ENCODE peak calls at places on chromosomes 16 and 17, in five cellular contexts. One of them, this sample, is unnamed.

GRCh38 chr16:23013484-23013883 is 135.8 kb downstream of the USP31 start:
- DNase-seq in kidney glomerular epithelial cell: no peak
- DNase-seq in activated CD8-positive, alpha-beta memory T cell treated with anti-CD3 and anti-CD28 coated beads, Interleukin-2, amount 50 U/mL, for 4 hours: no peak
- DNase-seq in substantia nigra: no peak
- DNase-seq in activated CD8-positive, alpha-beta T cell treated with anti-CD3 and anti-CD28 coated beads, Interleukin-2, amount 10 ng/mL, durations not matched to agents 7 days and 5 days: no peak
- DNase-seq in this sample: no peak

GRCh38 chr17:40986920-40987319 is 2.8 kb upstream of the KRT40 start:
- DNase-seq in kidney glomerular epithelial cell: no peak
- DNase-seq in activated CD8-positive, alpha-beta memory T cell treated with anti-CD3 and anti-CD28 coated beads, Interleukin-2, amount 50 U/mL, for 4 hours: no peak
- DNase-seq in substantia nigra: no peak
- DNase-seq in activated CD8-positive, alpha-beta T cell treated with anti-CD3 and anti-CD28 coated beads, Interleukin-2, amount 10 ng/mL, durations not matched to agents 7 days and 5 days: no peak
- DNase-seq in this sample: no peak

GRCh38 chr16:86922311-86922710 is 344.0 kb downstream of the FOXL1 start:
- DNase-seq in kidney glomerular epithelial cell: no peak
- DNase-seq in activated CD8-positive, alpha-beta memory T cell treated with anti-CD3 and anti-CD28 coated beads, Interleukin-2, amount 50 U/mL, for 4 hours: no peak
- DNase-seq in substantia nigra: no peak
- DNase-seq in activated CD8-positive, alpha-beta T cell treated with anti-CD3 and anti-CD28 coated beads, Interleukin-2, amount 10 ng/mL, durations not matched to agents 7 days and 5 days: no peak
- DNase-seq in this sample: no peak

GRCh38 chr17:6710317-6710716 is 2.9 kb downstream of the SLC13A5 start:
- DNase-seq in kidney glomerular epithelial cell: no peak
- DNase-seq in activated CD8-positive, alpha-beta memory T cell treated with anti-CD3 and anti-CD28 coated beads, Interleukin-2, amount 50 U/mL, for 4 hours: no peak
- DNase-seq in substantia nigra: no peak
- DNase-seq in activated CD8-positive, alpha-beta T cell treated with anti-CD3 and anti-CD28 coated beads, Interleukin-2, amount 10 ng/mL, durations not matched to agents 7 days and 5 days: no peak
- DNase-seq in this sample: no peak

GRCh38 chr16:3004781-3005284 is 7.9 kb upstream of the CLDN9 start:
- DNase-seq in kidney glomerular epithelial cell: no peak
- DNase-seq in activated CD8-positive, alpha-beta memory T cell treated with anti-CD3 and anti-CD28 coated beads, Interleukin-2, amount 50 U/mL, for 4 hours: no peak
- DNase-seq in substantia nigra: no peak
- DNase-seq in activated CD8-positive, alpha-beta T cell treated with anti-CD3 and anti-CD28 coated beads, Interleukin-2, amount 10 ng/mL, durations not matched to agents 7 days and 5 days: no peak
- DNase-seq in this sample: no peak

GRCh38 chr16:70692481-70693203 is 6.8 kb upstream of the MTSS2 start:
- DNase-seq in kidney glomerular epithelial cell: no peak
- DNase-seq in activated CD8-positive, alpha-beta memory T cell treated with anti-CD3 and anti-CD28 coated beads, Interleukin-2, amount 50 U/mL, for 4 hours: no peak
- DNase-seq in substantia nigra: no peak
- DNase-seq in activated CD8-positive, alpha-beta T cell treated with anti-CD3 and anti-CD28 coated beads, Interleukin-2, amount 10 ng/mL, durations not matched to agents 7 days and 5 days: no peak
- DNase-seq in this sample: no peak

GRCh38 chr17:66855204-66855603 is 20.3 kb downstream of the CACNG5 start:
- DNase-seq in kidney glomerular epithelial cell: no peak
- DNase-seq in activated CD8-positive, alpha-beta memory T cell treated with anti-CD3 and anti-CD28 coated beads, Interleukin-2, amount 50 U/mL, for 4 hours: peak
- DNase-seq in substantia nigra: no peak
- DNase-seq in activated CD8-positive, alpha-beta T cell treated with anti-CD3 and anti-CD28 coated beads, Interleukin-2, amount 10 ng/mL, durations not matched to agents 7 days and 5 days: peak
- DNase-seq in this sample: peak

GRCh38 chr16:88977028-88977844 is at the start of gene CBFA2T3:
- DNase-seq in kidney glomerular epithelial cell: no peak
- DNase-seq in activated CD8-positive, alpha-beta memory T cell treated with anti-CD3 and anti-CD28 coated beads, Interleukin-2, amount 50 U/mL, for 4 hours: no peak
- DNase-seq in substantia nigra: peak
- DNase-seq in activated CD8-positive, alpha-beta T cell treated with anti-CD3 and anti-CD28 coated beads, Interleukin-2, amount 10 ng/mL, durations not matched to agents 7 days and 5 days: no peak
- DNase-seq in this sample: no peak

GRCh38 chr17:55341432-55341831 is 76.7 kb downstream of the HLF start:
- DNase-seq in kidney glomerular epithelial cell: peak
- DNase-seq in activated CD8-positive, alpha-beta memory T cell treated with anti-CD3 and anti-CD28 coated beads, Interleukin-2, amount 50 U/mL, for 4 hours: no peak
- DNase-seq in substantia nigra: no peak
- DNase-seq in activated CD8-positive, alpha-beta T cell treated with anti-CD3 and anti-CD28 coated beads, Interleukin-2, amount 10 ng/mL, durations not matched to agents 7 days and 5 days: no peak
- DNase-seq in this sample: no peak

GRCh38 chr16:81265658-81266451 is 27.4 kb downstream of the BCO1 start:
- DNase-seq in kidney glomerular epithelial cell: no peak
- DNase-seq in activated CD8-positive, alpha-beta memory T cell treated with anti-CD3 and anti-CD28 coated beads, Interleukin-2, amount 50 U/mL, for 4 hours: no peak
- DNase-seq in substantia nigra: peak
- DNase-seq in activated CD8-positive, alpha-beta T cell treated with anti-CD3 and anti-CD28 coated beads, Interleukin-2, amount 10 ng/mL, durations not matched to agents 7 days and 5 days: no peak
- DNase-seq in this sample: no peak

GRCh38 chr17:77101521-77102410 is 39.0 kb upstream of the SEC14L1 start:
- DNase-seq in kidney glomerular epithelial cell: no peak
- DNase-seq in activated CD8-positive, alpha-beta memory T cell treated with anti-CD3 and anti-CD28 coated beads, Interleukin-2, amount 50 U/mL, for 4 hours: no peak
- DNase-seq in substantia nigra: no peak
- DNase-seq in activated CD8-positive, alpha-beta T cell treated with anti-CD3 and anti-CD28 coated beads, Interleukin-2, amount 10 ng/mL, durations not matched to agents 7 days and 5 days: no peak
- DNase-seq in this sample: no peak

GRCh38 chr16:85019659-85020245 is 7.8 kb upstream of the KIAA0513 start:
- DNase-seq in kidney glomerular epithelial cell: no peak
- DNase-seq in activated CD8-positive, alpha-beta memory T cell treated with anti-CD3 and anti-CD28 coated beads, Interleukin-2, amount 50 U/mL, for 4 hours: no peak
- DNase-seq in substantia nigra: no peak
- DNase-seq in activated CD8-positive, alpha-beta T cell treated with anti-CD3 and anti-CD28 coated beads, Interleukin-2, amount 10 ng/mL, durations not matched to agents 7 days and 5 days: no peak
- DNase-seq in this sample: no peak

GRCh38 chr16:86401119-86401518 is 109.2 kb upstream of the FOXF1 start:
- DNase-seq in kidney glomerular epithelial cell: no peak
- DNase-seq in activated CD8-positive, alpha-beta memory T cell treated with anti-CD3 and anti-CD28 coated beads, Interleukin-2, amount 50 U/mL, for 4 hours: no peak
- DNase-seq in substantia nigra: no peak
- DNase-seq in activated CD8-positive, alpha-beta T cell treated with anti-CD3 and anti-CD28 coated beads, Interleukin-2, amount 10 ng/mL, durations not matched to agents 7 days and 5 days: no peak
- DNase-seq in this sample: no peak

GRCh38 chr16:88384222-88385111 is 1.7 kb downstream of the ZNF469 start:
- DNase-seq in kidney glomerular epithelial cell: no peak
- DNase-seq in activated CD8-positive, alpha-beta memory T cell treated with anti-CD3 and anti-CD28 coated beads, Interleukin-2, amount 50 U/mL, for 4 hours: no peak
- DNase-seq in substantia nigra: no peak
- DNase-seq in activated CD8-positive, alpha-beta T cell treated with anti-CD3 and anti-CD28 coated beads, Interleukin-2, amount 10 ng/mL, durations not matched to agents 7 days and 5 days: no peak
- DNase-seq in this sample: no peak

GRCh38 chr16:56860226-56861020 is 4.6 kb upstream of the SLC12A3 start:
- DNase-seq in kidney glomerular epithelial cell: no peak
- DNase-seq in activated CD8-positive, alpha-beta memory T cell treated with anti-CD3 and anti-CD28 coated beads, Interleukin-2, amount 50 U/mL, for 4 hours: no peak
- DNase-seq in substantia nigra: no peak
- DNase-seq in activated CD8-positive, alpha-beta T cell treated with anti-CD3 and anti-CD28 coated beads, Interleukin-2, amount 10 ng/mL, durations not matched to agents 7 days and 5 days: peak
- DNase-seq in this sample: no peak

GRCh38 chr17:21275047-21275578 is 9.4 kb upstream of the MAP2K3 start:
- DNase-seq in kidney glomerular epithelial cell: no peak
- DNase-seq in activated CD8-positive, alpha-beta memory T cell treated with anti-CD3 and anti-CD28 coated beads, Interleukin-2, amount 50 U/mL, for 4 hours: no peak
- DNase-seq in substantia nigra: no peak
- DNase-seq in activated CD8-positive, alpha-beta T cell treated with anti-CD3 and anti-CD28 coated beads, Interleukin-2, amount 10 ng/mL, durations not matched to agents 7 days and 5 days: no peak
- DNase-seq in this sample: no peak

This sample was measured in activated CD4-positive, alpha-beta T cell treated with anti-CD3 and anti-CD28 coated beads for 24 hours.